ENCODE peak calls at places on chromosomes 4 and X, in eight cellular contexts. S is heart left ventricle, O is gastrocnemius medialis, T is stomach, V is K562, N is tibial nerve, B is IMR-90, F is HCT116. K is an unnamed sample.
A peak's percentile ranks its signal among the peaks of the same experiment; 100 is the strongest.

GRCh38 chr4:190016369-190017289 is 10.4 kb downstream of the FRG2 start:
- DNase-seq in S (no peak), O (no peak), T (no peak), V (no peak), N (no peak), B (no peak), F (no peak), K (no peak)

GRCh38 chrX:39931554-39932282 is 166.0 kb downstream of the BCOR start:
- DNase-seq in S (no peak), O (no peak), T (no peak), V (no peak), N (no peak), B (no peak), F (no peak), K (no peak)

GRCh38 chr4:107279729-107280128 is 243.6 kb upstream of the DKK2 start:
- DNase-seq in S (no peak), O (no peak), T (no peak), V (no peak), N (no peak), B (peak; percentile 39), F (no peak), K (no peak)

GRCh38 chrX:12970691-12971202 is 4.2 kb upstream of the TMSB4X start:
- DNase-seq in S (no peak), O (no peak), T (no peak), V (no peak), N (peak; percentile 43), B (peak; percentile 75), F (no peak), K (no peak)

GRCh38 chr4:42915484-42915883 is 23.0 kb downstream of the GRXCR1 start:
- DNase-seq in S (no peak), O (no peak), T (no peak), V (no peak), N (no peak), B (no peak), F (no peak), K (no peak)

GRCh38 chr4:122622400-122622799 is 1.5 kb upstream of the IL21 start:
- DNase-seq in S (no peak), O (no peak), T (no peak), V (peak; percentile 14), N (no peak), B (no peak), F (no peak), K (no peak)

GRCh38 chr4:127643791-127644190 is 11.0 kb downstream of the INTU start:
- DNase-seq in S (no peak), O (no peak), T (no peak), V (no peak), N (no peak), B (no peak), F (no peak), K (no peak)

GRCh38 chr4:158538176-158538575 is 16.5 kb downstream of the RXFP1 start:
- DNase-seq in S (no peak), O (no peak), T (no peak), V (no peak), N (no peak), B (peak; percentile 53), F (no peak), K (no peak)

GRCh38 chrX:63350551-63350950 is 581 bp downstream of the SPIN4 start:
- DNase-seq in S (no peak), O (no peak), T (no peak), V (peak; percentile 5), N (no peak), B (no peak), F (no peak), K (no peak)

GRCh38 chr4:155659168-155659567 is 7.5 kb upstream of the GUCY1A1 start:
- DNase-seq in S (no peak), O (no peak), T (no peak), V (no peak), N (no peak), B (no peak), F (no peak), K (no peak)

GRCh38 chrX:20947411-20947912 is 426.8 kb upstream of the CNKSR2 start:
- DNase-seq in S (no peak), O (no peak), T (no peak), V (no peak), N (no peak), B (no peak), F (no peak), K (no peak)

GRCh38 chrX:21225643-21226042 is 148.6 kb upstream of the CNKSR2 start:
- DNase-seq in S (no peak), O (no peak), T (no peak), V (no peak), N (no peak), B (no peak), F (no peak), K (no peak)

GRCh38 chr4:125262079-125262478 is 52.7 kb upstream of the FAT4 start:
- DNase-seq in S (no peak), O (no peak), T (no peak), V (no peak), N (no peak), B (no peak), F (no peak), K (no peak)

GRCh38 chr4:166386491-166387367 is 513.7 kb downstream of the TLL1 start:
- DNase-seq in S (no peak), O (no peak), T (no peak), V (no peak), N (no peak), B (no peak), F (no peak), K (no peak)

GRCh38 chr4:85965529-85965928 is 394.3 kb downstream of the MAPK10 start:
- DNase-seq in S (no peak), O (no peak), T (no peak), V (no peak), N (no peak), B (no peak), F (no peak), K (no peak)

GRCh38 chr4:185471235-185472062 is at the start of gene CCDC110:
- DNase-seq in S (peak; percentile 98), O (peak; percentile 94), T (peak; percentile 97), V (peak; percentile 99), N (peak; percentile 89), B (peak; percentile 92), F (peak; percentile 80), K (peak; percentile 67)

GRCh38 chr4:30989508-30989907 is 269.3 kb downstream of the PCDH7 start:
- DNase-seq in S (no peak), O (no peak), T (no peak), V (no peak), N (no peak), B (no peak), F (no peak), K (no peak)

GRCh38 chr4:98908703-98909262 is 20.1 kb downstream of the EIF4E start:
- DNase-seq in S (no peak), O (no peak), T (no peak), V (no peak), N (no peak), B (no peak), F (no peak), K (no peak)

GRCh38 chr4:105714071-105714521 is 5.5 kb downstream of the GSTCD start:
- DNase-seq in S (no peak), O (no peak), T (no peak), V (no peak), N (no peak), B (no peak), F (no peak), K (no peak)

GRCh38 chrX:72620550-72621145 is 48.0 kb upstream of the HDAC8 start:
- DNase-seq in S (no peak), O (peak; percentile 68), T (peak; percentile 81), V (peak; percentile 23), N (peak; percentile 4), B (peak; percentile 89), F (peak; percentile 74), K (peak; percentile 26)
- TF ChIP-seq POLR2A in S (no peak), O (peak; percentile 51), T (no peak), V (no peak), N (no peak), B (no peak), F (no peak), K (no peak)

GRCh38 chr4:2537011-2537830 is 774 bp downstream of the FAM193A start:
- DNase-seq in S (peak; percentile 81), O (peak; percentile 14), T (peak; percentile 56), V (peak; percentile 25), N (no peak), B (peak; percentile 24), F (no peak), K (peak; percentile 6)

GRCh38 chr4:2534904-2535385 is 1.5 kb upstream of the FAM193A start:
- DNase-seq in S (no peak), O (no peak), T (no peak), V (no peak), N (no peak), B (peak; percentile 15), F (no peak), K (no peak)

GRCh38 chr4:2536193-2537010 is at the start of gene FAM193A:
- DNase-seq in S (peak; percentile 100), O (peak; percentile 99), T (peak; percentile 99), V (peak; percentile 89), N (peak; percentile 90), B (peak; percentile 100), F (peak; percentile 99), K (peak; percentile 89)

GRCh38 chr4:2535386-2536192 is 858 bp upstream of the FAM193A start:
- DNase-seq in S (peak; percentile 81), O (peak; percentile 10), T (peak; percentile 35), V (peak; percentile 53), N (peak; percentile 20), B (peak; percentile 5), F (no peak), K (peak; percentile 37)
- TF ChIP-seq POLR2A in S (no peak), O (peak; percentile 84), T (no peak), V (peak; percentile 70), N (no peak), B (peak; percentile 66), F (no peak), K (no peak)

GRCh38 chr4:119785963-119786362 is 157.4 kb upstream of the PDE5A start:
- DNase-seq in S (no peak), O (no peak), T (peak; percentile 26), V (no peak), N (no peak), B (peak; percentile 23), F (peak; percentile 13), K (no peak)
- TF ChIP-seq POLR2A in S (no peak), O (no peak), T (no peak), V (no peak), N (no peak), B (no peak), F (no peak), K (no peak)

GRCh38 chrX:73830489-73831414 is 267.8 kb downstream of the CHIC1 start:
- DNase-seq in S (no peak), O (no peak), T (no peak), V (no peak), N (no peak), B (no peak), F (no peak), K (no peak)
- TF ChIP-seq POLR2A in S (no peak), O (no peak), T (no peak), V (no peak), N (no peak), B (no peak), F (no peak), K (no peak)

DNA sequence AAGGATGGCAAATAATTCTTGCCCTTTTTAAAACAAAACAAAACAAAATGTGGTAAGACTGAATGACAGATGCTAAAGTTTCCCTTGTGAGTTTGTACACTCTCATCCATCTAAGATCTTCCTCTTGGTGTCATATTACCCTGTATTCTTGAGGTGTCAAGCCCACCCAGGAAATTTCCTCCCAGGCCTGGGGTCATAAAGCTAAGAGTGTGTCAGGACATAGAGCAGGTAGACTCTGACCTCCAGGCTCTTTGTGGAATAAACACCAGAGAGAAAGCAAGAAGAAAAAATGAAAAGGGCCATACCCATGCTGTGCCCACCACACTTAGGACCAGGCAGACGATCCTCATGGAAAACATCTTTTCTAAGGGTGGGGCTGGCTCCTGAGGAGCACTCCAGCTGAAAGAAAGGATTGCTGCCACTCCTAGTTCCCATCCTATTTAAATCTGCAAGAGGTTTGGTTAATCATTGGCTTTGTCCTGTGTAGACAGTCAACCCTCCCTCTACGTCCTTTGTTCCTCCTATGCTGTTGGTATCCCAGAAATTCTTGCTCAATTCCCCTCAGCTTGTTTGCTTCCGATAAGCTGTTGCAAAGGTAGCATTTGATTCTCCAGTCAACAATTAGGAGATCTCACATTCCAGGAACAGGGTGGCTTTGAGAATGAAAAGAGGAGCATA is at the start of gene FGA:
- DNase-seq in S (no peak), O (no peak), T (no peak), V (no peak), N (no peak), B (no peak), F (no peak), K (no peak)
- TF ChIP-seq POLR2A in S (no peak), O (no peak), T (no peak), V (no peak), N (no peak), B (no peak), F (no peak), K (no peak)

K was measured in H54.